ENCODE peak calls at places on chromosomes 3 and 15, in six cellular contexts. One of them, this sample, is unnamed.

GRCh38 chr3:146326875-146327543 is 76.1 kb upstream of the PLSCR4 start:
- DNase-seq in neuronal stem cell: peak
- DNase-seq in IMR-90: peak
- DNase-seq in H9: no peak
- DNase-seq in mesenchymal stem cell: peak
- DNase-seq in trophoblast cell: peak
- DNase-seq in this sample: peak

GRCh38 chr15:78232951-78233350 is 1.4 kb downstream of the ACSBG1 start:
- DNase-seq in IMR-90: no peak
- DNase-seq in H9: no peak
- DNase-seq in neuronal stem cell: no peak
- DNase-seq in mesenchymal stem cell: no peak
- DNase-seq in trophoblast cell: no peak
- DNase-seq in this sample: no peak

GRCh38 chr3:16444344-16444743 is 69.2 kb downstream of the RFTN1 start:
- DNase-seq in H9: no peak
- DNase-seq in IMR-90: no peak
- DNase-seq in neuronal stem cell: no peak
- DNase-seq in trophoblast cell: no peak
- DNase-seq in mesenchymal stem cell: no peak
- DNase-seq in this sample: no peak

GRCh38 chr15:84878504-84878903 is 6.0 kb upstream of the SLC28A1 start:
- DNase-seq in trophoblast cell: peak
- DNase-seq in H9: peak
- DNase-seq in neuronal stem cell: peak
- DNase-seq in mesenchymal stem cell: peak
- DNase-seq in IMR-90: peak
- DNase-seq in this sample: peak

GRCh38 chr3:193883551-193883950 is 252.4 kb upstream of the HES1 start:
- DNase-seq in trophoblast cell: no peak
- DNase-seq in mesenchymal stem cell: peak
- DNase-seq in IMR-90: peak
- DNase-seq in neuronal stem cell: no peak
- DNase-seq in H9: no peak
- DNase-seq in this sample: no peak

GRCh38 chr15:97718509-97718908 is 242.0 kb upstream of the ARRDC4 start:
- DNase-seq in neuronal stem cell: no peak
- DNase-seq in IMR-90: no peak
- DNase-seq in trophoblast cell: peak
- DNase-seq in H9: no peak
- DNase-seq in mesenchymal stem cell: no peak
- DNase-seq in this sample: no peak

GRCh38 chr3:109165905-109166304 is 29.4 kb downstream of the C3orf85 start:
- DNase-seq in trophoblast cell: no peak
- DNase-seq in neuronal stem cell: no peak
- DNase-seq in IMR-90: no peak
- DNase-seq in mesenchymal stem cell: no peak
- DNase-seq in H9: no peak
- DNase-seq in this sample: no peak

GRCh38 chr3:183635107-183635430 is 354 bp upstream of the KLHL24 start:
- DNase-seq in neuronal stem cell: no peak
- DNase-seq in H9: no peak
- DNase-seq in IMR-90: no peak
- DNase-seq in mesenchymal stem cell: no peak
- DNase-seq in trophoblast cell: no peak
- DNase-seq in this sample: no peak

GRCh38 chr3:98961161-98962155 is 60.0 kb upstream of the DCBLD2 start:
- DNase-seq in IMR-90: peak
- DNase-seq in neuronal stem cell: no peak
- DNase-seq in H9: no peak
- DNase-seq in trophoblast cell: no peak
- DNase-seq in mesenchymal stem cell: peak
- DNase-seq in this sample: no peak

GRCh38 chr15:29141908-29142747 is 127.5 kb downstream of the NSMCE3 start:
- DNase-seq in IMR-90: no peak
- DNase-seq in trophoblast cell: no peak
- DNase-seq in H9: peak
- DNase-seq in mesenchymal stem cell: no peak
- DNase-seq in neuronal stem cell: no peak
- DNase-seq in this sample: no peak

GRCh38 chr3:123424321-123424998 is 24.4 kb downstream of the ADCY5 start:
- DNase-seq in neuronal stem cell: no peak
- DNase-seq in IMR-90: no peak
- DNase-seq in H9: no peak
- DNase-seq in trophoblast cell: no peak
- DNase-seq in mesenchymal stem cell: no peak
- DNase-seq in this sample: no peak

GRCh38 chr3:18194431-18194830 is 230.7 kb downstream of the SATB1 start:
- DNase-seq in IMR-90: peak
- DNase-seq in trophoblast cell: no peak
- DNase-seq in H9: no peak
- DNase-seq in mesenchymal stem cell: no peak
- DNase-seq in neuronal stem cell: no peak
- DNase-seq in this sample: no peak

GRCh38 chr3:171936231-171936841 is 93.2 kb downstream of the TMEM212 start:
- DNase-seq in mesenchymal stem cell: peak
- DNase-seq in H9: no peak
- DNase-seq in trophoblast cell: peak
- DNase-seq in neuronal stem cell: no peak
- DNase-seq in IMR-90: peak
- DNase-seq in this sample: peak

GRCh38 chr3:192879346-192880031 is 38.2 kb downstream of the MB21D2 start:
- DNase-seq in H9: peak
- DNase-seq in trophoblast cell: peak
- DNase-seq in mesenchymal stem cell: peak
- DNase-seq in neuronal stem cell: peak
- DNase-seq in IMR-90: peak
- DNase-seq in this sample: peak

GRCh38 chr15:40110866-40111550 is 2.3 kb upstream of the BMF start:
- DNase-seq in neuronal stem cell: no peak
- DNase-seq in mesenchymal stem cell: no peak
- DNase-seq in H9: no peak
- DNase-seq in trophoblast cell: no peak
- DNase-seq in IMR-90: no peak
- DNase-seq in this sample: no peak

DNA sequence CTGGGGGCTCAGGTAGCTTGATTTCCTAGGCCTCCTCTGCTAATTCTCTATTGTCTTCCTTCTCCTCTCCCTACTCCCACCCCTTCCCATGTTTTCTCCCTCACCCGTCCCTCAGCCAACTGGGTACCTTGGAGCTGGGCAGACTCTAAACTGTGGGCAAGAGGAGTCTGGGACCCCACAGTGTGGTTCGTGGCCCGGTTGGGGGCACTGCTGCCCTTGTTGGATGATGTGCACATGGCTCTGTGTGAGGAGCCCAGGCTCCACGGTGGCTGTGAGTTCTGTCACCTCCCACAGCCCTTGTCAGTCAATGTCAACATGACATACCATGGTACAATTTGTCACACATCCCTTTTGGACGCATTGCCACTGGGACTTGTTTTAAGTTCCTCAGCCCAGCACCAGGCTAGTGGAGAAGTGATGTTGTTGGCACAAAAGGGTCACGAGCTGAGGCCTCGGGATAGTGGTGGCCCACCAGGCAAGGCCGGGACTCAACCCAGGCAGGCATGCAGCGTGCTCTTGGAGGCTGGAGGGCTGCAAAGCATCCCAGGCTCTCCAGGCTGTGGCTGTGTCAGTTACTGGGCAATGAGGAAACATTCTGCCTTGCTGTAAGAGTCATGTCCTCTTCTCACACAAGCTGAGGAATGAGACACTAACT is 142.3 kb downstream of the TLE3 start:
- DNase-seq in mesenchymal stem cell: no peak
- DNase-seq in H9: no peak
- DNase-seq in IMR-90: no peak
- DNase-seq in neuronal stem cell: no peak
- DNase-seq in trophoblast cell: no peak
- DNase-seq in this sample: no peak
- H3K23ac ChIP-seq in mesenchymal stem cell: no peak
- H3K23ac ChIP-seq in H9: no peak
- H3K23ac ChIP-seq in IMR-90: no peak
- H3K23ac ChIP-seq in neuronal stem cell: no peak
- H3K23ac ChIP-seq in trophoblast cell: no peak
- H3K23ac ChIP-seq in this sample: no peak

DNA sequence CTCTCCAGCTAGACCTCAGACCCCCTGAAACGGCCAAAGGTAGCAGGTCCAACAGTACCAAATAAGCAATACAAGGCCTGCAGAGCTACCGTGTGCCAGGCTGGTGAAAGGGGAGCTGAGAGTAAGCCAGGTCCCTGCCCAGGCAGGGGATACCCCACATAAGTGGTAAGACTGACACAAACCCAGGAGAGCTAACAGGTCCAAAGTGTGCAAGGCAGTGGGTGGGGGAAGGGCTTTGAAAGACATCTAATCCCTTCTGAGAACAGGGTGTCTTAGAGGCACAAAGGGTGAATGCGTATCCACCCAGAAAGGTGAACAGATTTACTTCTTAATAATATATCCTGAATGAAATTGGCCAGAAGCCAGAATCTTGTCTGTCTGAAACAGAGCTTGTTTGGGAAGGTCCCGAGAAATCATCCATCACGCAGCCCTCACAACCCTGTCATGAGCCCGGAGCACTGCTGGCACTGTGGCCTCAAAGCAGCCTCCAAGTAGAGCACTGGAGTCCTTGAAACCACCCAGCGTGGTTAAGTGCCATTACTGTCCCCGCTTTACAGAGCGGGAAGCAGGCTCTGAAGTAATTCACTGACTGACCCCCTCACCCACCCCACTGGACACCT is 1.5 kb downstream of the TKT start:
- DNase-seq in mesenchymal stem cell: peak
- DNase-seq in H9: no peak
- DNase-seq in IMR-90: no peak
- DNase-seq in neuronal stem cell: no peak
- DNase-seq in trophoblast cell: no peak
- DNase-seq in this sample: no peak
- H3K23ac ChIP-seq in mesenchymal stem cell: peak
- H3K23ac ChIP-seq in H9: no peak
- H3K23ac ChIP-seq in IMR-90: peak
- H3K23ac ChIP-seq in neuronal stem cell: no peak
- H3K23ac ChIP-seq in trophoblast cell: peak
- H3K23ac ChIP-seq in this sample: no peak

DNA sequence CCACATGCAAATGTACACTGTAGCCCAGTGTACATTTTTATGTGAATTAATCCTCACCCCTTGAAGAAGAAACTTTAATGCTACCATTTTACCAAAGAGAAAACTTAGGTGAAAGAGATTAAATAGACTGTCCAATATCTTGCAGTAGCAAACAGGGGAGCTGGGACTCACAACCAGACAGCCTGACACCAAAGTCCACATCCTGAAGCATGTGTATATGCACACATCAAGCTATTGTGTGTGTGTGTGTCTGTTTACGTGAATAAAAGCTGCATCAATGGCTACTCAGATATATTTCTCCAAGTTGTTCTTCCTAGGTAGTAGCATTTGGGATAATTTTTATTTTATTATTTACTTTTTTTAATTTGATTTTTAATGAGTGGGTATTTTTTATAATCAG is 6.7 kb downstream of the ANO10 start:
- DNase-seq in mesenchymal stem cell: no peak
- DNase-seq in IMR-90: no peak
- DNase-seq in trophoblast cell: no peak
- DNase-seq in neuronal stem cell: no peak
- DNase-seq in H9: no peak
- DNase-seq in this sample: no peak
- H3K23ac ChIP-seq in mesenchymal stem cell: no peak
- H3K23ac ChIP-seq in IMR-90: no peak
- H3K23ac ChIP-seq in trophoblast cell: no peak
- H3K23ac ChIP-seq in neuronal stem cell: no peak
- H3K23ac ChIP-seq in H9: no peak
- H3K23ac ChIP-seq in this sample: no peak

DNA sequence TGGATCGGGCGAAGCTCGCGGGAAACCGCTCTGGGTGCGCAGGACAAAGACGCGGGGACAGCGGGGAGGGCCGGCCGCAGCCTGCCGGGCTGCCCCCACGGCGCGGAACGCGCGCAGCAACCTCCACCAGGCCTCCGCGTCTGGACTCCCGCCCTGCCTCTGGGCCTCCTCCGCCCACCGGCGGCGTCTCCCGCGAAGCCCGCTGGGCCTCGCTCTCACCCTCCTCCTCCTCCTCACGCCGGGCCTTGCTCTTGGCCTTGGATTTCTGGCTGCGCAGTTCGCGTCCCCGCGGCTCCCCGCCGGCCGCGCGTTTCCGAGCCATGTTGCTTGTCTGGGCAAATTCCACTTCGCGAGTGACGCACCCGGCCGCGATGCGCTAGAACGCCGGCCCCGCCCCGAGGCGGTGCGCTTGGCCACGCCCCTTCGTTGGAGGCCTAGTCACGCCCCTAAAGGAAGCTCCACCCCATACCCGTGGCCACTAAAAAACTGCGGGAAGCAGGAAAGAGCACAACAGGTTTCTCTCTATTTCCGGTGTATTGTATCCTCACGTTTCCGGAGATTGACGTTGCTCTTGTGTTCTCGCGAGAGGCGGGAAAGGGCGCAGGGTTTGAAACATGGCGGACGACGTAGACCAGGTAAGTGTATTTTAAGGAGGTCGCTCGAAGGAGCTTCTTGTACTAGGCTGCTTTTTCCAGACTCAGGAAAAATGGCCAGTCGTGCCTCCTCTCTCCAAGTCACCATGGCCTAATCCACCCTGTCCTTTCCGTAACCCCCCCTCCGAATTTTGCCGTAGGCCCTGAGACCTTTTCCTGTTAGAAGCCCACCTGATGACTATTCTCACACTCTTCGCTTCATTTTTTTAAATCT is at the start of the genes LSM3 and XPC:
- DNase-seq in mesenchymal stem cell: peak
- DNase-seq in IMR-90: peak
- DNase-seq in neuronal stem cell: peak
- DNase-seq in trophoblast cell: peak
- DNase-seq in H9: peak
- DNase-seq in this sample: peak
- H3K23ac ChIP-seq in mesenchymal stem cell: peak
- H3K23ac ChIP-seq in IMR-90: peak
- H3K23ac ChIP-seq in neuronal stem cell: peak
- H3K23ac ChIP-seq in trophoblast cell: no peak
- H3K23ac ChIP-seq in H9: no peak
- H3K23ac ChIP-seq in this sample: peak

DNA sequence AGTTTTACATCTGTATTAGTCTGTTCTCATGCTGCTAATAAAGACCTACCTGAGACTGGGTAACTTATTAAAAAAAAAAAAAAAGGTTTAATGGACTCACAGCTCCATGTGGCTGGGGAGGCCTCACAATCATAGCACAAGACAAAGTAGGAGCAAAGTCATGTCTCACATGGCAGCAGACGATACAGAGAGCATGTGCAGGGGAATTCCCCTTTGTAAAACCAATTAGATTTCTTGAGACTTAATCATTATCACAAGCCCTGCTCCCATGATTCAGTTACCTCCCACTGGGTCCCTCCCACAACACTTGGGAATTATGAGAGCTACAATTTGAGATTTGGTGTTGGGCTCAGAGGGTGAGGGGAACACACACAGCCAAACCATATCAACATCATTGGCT is 220.9 kb downstream of the RSRC1 start:
- DNase-seq in trophoblast cell: no peak
- DNase-seq in neuronal stem cell: no peak
- DNase-seq in H9: no peak
- DNase-seq in IMR-90: peak
- DNase-seq in mesenchymal stem cell: peak
- DNase-seq in this sample: peak
- H3K23ac ChIP-seq in trophoblast cell: no peak
- H3K23ac ChIP-seq in neuronal stem cell: no peak
- H3K23ac ChIP-seq in H9: no peak
- H3K23ac ChIP-seq in IMR-90: no peak
- H3K23ac ChIP-seq in mesenchymal stem cell: no peak
- H3K23ac ChIP-seq in this sample: no peak